ENCODE peak calls at places on chromosome 17, in six cellular contexts. T is heart right ventricle, G is adrenal gland, D is transverse colon, K is spleen, H is endothelial cell of umbilical vein. N is an unnamed sample.

GRCh38 chr17:80772906-80773242 is 218.8 kb upstream of the CHMP6 start:
- DNase-seq in G (peak; percentile 58), T (no peak), H (no peak), D (no peak), K (no peak), N (no peak)

GRCh38 chr17:17020821-17021193 is 21.4 kb upstream of the MPRIP start:
- DNase-seq in G (no peak), H (no peak), K (peak; percentile 29), D (no peak), T (no peak), N (no peak)

GRCh38 chr17:82059272-82060000 is 6.2 kb downstream of the DUS1L start:
- DNase-seq in H (no peak), T (no peak), D (no peak), G (no peak), K (peak; percentile 72), N (no peak)

GRCh38 chr17:70208825-70209555 is 39.7 kb downstream of the KCNJ2 start:
- DNase-seq in H (no peak), T (no peak), D (peak; percentile 12), K (no peak), G (no peak), N (no peak)

GRCh38 chr17:17213775-17214174 is 7.6 kb upstream of the PLD6 start:
- DNase-seq in T (no peak), H (no peak), K (no peak), G (no peak), D (no peak), N (no peak)

GRCh38 chr17:35239823-35240222 is 3.0 kb upstream of the SLFN5 start:
- DNase-seq in K (no peak), H (no peak), D (no peak), G (no peak), T (no peak), N (no peak)

GRCh38 chr17:37068266-37068665 is 119.5 kb downstream of the AATF start:
- DNase-seq in K (no peak), H (no peak), G (no peak), T (no peak), D (no peak), N (no peak)

GRCh38 chr17:28957277-28957991 is 6.1 kb upstream of the PHF12 start:
- DNase-seq in D (no peak), K (no peak), T (no peak), H (no peak), G (no peak), N (no peak)

GRCh38 chr17:11641521-11642275 is 43.4 kb downstream of the DNAH9 start:
- DNase-seq in H (no peak), D (no peak), K (no peak), T (no peak), G (no peak), N (no peak)

GRCh38 chr17:48113201-48113676 is 5.7 kb downstream of the SNX11 start:
- DNase-seq in H (no peak), D (no peak), K (peak; percentile 89), G (no peak), T (no peak), N (no peak)

GRCh38 chr17:73560661-73561060 is 83.6 kb downstream of the SDK2 start:
- DNase-seq in D (no peak), H (no peak), K (no peak), T (no peak), G (no peak), N (no peak)

GRCh38 chr17:52155301-52155700 is 3.2 kb downstream of the CA10 start:
- DNase-seq in T (no peak), K (no peak), G (no peak), D (no peak), H (no peak), N (no peak)

DNA sequence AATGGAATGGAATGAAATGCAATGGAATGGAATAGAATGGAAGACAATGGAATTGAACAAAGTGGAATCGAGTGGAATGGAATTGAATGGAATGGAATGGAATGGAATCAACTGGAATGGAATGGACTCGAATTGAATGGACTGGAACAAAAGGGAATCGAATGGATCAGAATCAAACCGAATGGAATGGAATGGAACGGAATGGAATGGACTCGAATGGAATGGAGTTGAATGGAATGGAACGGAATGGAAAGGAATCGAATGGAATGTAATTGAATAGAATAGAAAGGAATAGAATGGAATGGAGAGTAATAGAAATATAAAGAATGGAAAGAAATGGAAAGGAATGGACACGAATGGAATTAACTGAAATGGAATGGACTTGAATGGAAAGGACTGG is 475.2 kb upstream of the WSB1 start:
- DNase-seq in H (peak; percentile 63), D (no peak), G (no peak), K (no peak), T (no peak), N (no peak)
- H3K9me3 ChIP-seq in H (peaks cover 42% of the 10 kb centered on the region), D (peaks cover 12% of the 10 kb centered on the region), G (peaks cover 9% of the 10 kb centered on the region), K (peaks cover 98% of the 10 kb centered on the region), T (peaks cover 16% of the 10 kb centered on the region), N (peaks cover 55% of the 10 kb centered on the region)

DNA sequence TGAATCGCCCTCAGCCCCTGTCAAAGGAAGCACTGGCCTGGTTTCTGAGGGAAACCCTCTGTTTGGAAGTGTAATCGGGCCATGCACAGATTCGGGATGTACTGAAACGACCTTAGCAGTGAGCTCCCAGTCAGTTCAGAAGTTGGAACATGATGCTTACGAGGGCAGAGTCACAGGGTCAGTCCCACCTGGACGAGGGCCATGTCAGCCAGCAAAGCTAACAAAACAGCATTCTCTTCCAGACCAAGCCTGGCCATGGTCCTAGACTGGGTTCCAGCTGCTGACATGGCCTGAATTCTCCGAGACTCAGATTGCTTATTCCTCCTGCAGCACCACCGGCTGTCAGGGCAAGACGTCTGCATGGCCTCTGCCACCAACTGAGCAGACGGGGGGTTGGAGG is 192.2 kb upstream of the WSCD1 start:
- DNase-seq in G (no peak), T (peak; percentile 60), K (no peak), H (no peak), D (no peak), N (peak; percentile 82)
- H3K27ac ChIP-seq in G (no peak overlapping the region), T (no peak overlapping the region), K (no peak overlapping the region), H (no peak overlapping the region), D (no peak overlapping the region), N (peak overlapping the region; percentile 38)

GRCh38 chr17:79007504-79008381 is 1.8 kb downstream of the CANT1 start:
- DNase-seq in G (peak; percentile 50), D (peak; percentile 73), H (no peak), T (no peak), K (no peak), N (no peak)
- H3K4me3 ChIP-seq in G (no peak overlapping the region), D (peak overlapping the region; percentile 100), H (no peak overlapping the region), T (peak overlapping the region; percentile 73), K (peak overlapping the region; percentile 56), N (no peak overlapping the region)

DNA sequence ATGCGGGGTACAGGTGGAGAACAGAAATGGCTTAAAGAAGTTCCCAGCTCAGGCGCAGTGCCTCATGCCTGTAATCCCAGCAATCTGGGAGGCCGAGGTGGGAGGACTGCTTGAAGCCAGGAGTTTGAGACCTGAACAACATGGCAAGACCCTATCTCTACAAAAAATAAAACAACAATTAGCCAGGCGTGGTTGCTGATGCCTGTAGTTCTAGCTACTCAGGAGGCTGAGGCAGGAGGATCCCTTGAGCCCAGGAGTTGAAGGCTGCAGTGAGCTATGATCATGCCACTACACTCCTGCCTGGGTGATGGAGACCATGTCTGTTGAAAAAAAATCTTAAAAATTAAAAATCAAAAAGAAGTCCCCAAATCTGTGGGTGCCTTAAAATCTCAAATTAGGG is 228.3 kb upstream of the WSB1 start:
- DNase-seq in T (no peak), D (no peak), G (no peak), H (no peak), K (no peak), N (no peak)
- H3K9me3 ChIP-seq in T (no peaks in the 10 kb centered on the region), D (no peaks in the 10 kb centered on the region), G (no peaks in the 10 kb centered on the region), H (no peaks in the 10 kb centered on the region), K (peaks cover 4% of the 10 kb centered on the region), N (no peaks in the 10 kb centered on the region)

GRCh38 chr17:72383053-72383847 is 262.4 kb downstream of the SOX9 start:
- DNase-seq in D (no peak), T (peak; percentile 23), H (no peak), K (no peak), G (no peak), N (no peak)

GRCh38 chr17:72381597-72382397 is 261.0 kb downstream of the SOX9 start:
- DNase-seq in G (no peak), D (no peak), H (no peak), K (no peak), T (no peak), N (no peak)

GRCh38 chr17:72378414-72379395 is 257.9 kb downstream of the SOX9 start:
- DNase-seq in G (no peak), H (no peak), D (no peak), K (no peak), T (no peak), N (no peak)

GRCh38 chr17:72380737-72381136 is 259.9 kb downstream of the SOX9 start:
- DNase-seq in D (no peak), T (no peak), G (no peak), K (no peak), H (no peak), N (no peak)

GRCh38 chr17:72380120-72380519 is 259.3 kb downstream of the SOX9 start:
- DNase-seq in H (no peak), D (no peak), G (no peak), K (no peak), T (no peak), N (no peak)
- H3K27ac ChIP-seq in H (no peak overlapping the region), D (no peak overlapping the region), G (no peak overlapping the region), K (no peak overlapping the region), T (no peak overlapping the region), N (no peak overlapping the region)

GRCh38 chr17:27485711-27486495 is 29.7 kb downstream of the KSR1 start:
- DNase-seq in G (no peak), K (no peak), D (no peak), H (no peak), T (no peak), N (no peak)
- H3K4me3 ChIP-seq in G (no peak overlapping the region), K (no peak overlapping the region), D (no peak overlapping the region), H (no peak overlapping the region), T (no peak overlapping the region), N (no peak overlapping the region)